ENCODE peak calls at places on chromosomes 11 and 22, in ten cellular contexts. S, X, Q, H, U, B, P, A, R and V are unnamed samples.
A peak's percentile ranks its signal among the peaks of the same experiment; 100 is the strongest.

GRCh38 chr11:18191376-18191775 is 18.7 kb downstream of the MRGPRX4 start:
- DNase-seq in S (peak; percentile 20), X (no peak), Q (no peak), H (no peak), U (no peak), B (no peak), P (no peak), A (no peak), R (no peak), V (no peak)

GRCh38 chr11:92443109-92443508 is 218.5 kb downstream of the FAT3 start:
- DNase-seq in S (no peak), X (no peak), Q (no peak), H (no peak), U (no peak), B (no peak), P (no peak), A (no peak), R (no peak), V (no peak)

GRCh38 chr22:26890870-26891269 is 233.5 kb downstream of the MIAT start:
- DNase-seq in S (peak; percentile 31), X (no peak), Q (peak; percentile 29), H (no peak), U (no peak), B (no peak), P (no peak), A (no peak), R (no peak), V (no peak)

GRCh38 chr11:20353829-20354434 is 9.6 kb upstream of the HTATIP2 start:
- DNase-seq in S (peak; percentile 75), X (no peak), Q (peak; percentile 72), H (no peak), U (no peak), B (no peak), P (peak; percentile 29), A (peak; percentile 45), R (no peak), V (peak; percentile 53)

GRCh38 chr11:94060401-94060800 is 39.2 kb downstream of the HEPHL1 start:
- DNase-seq in S (no peak), X (no peak), Q (no peak), H (no peak), U (peak; percentile 90), B (no peak), P (no peak), A (peak; percentile 12), R (no peak), V (no peak)

GRCh38 chr11:70790671-70791300 is 392.5 kb downstream of the CTTN start:
- DNase-seq in S (peak; percentile 38), X (no peak), Q (peak; percentile 66), H (no peak), U (no peak), B (no peak), P (no peak), A (no peak), R (no peak), V (no peak)

GRCh38 chr11:44308923-44309482 is 936 bp downstream of the ALX4 start:
- DNase-seq in S (peak; percentile 73), X (no peak), Q (no peak), H (no peak), U (no peak), B (no peak), P (no peak), A (no peak), R (no peak), V (no peak)

GRCh38 chr11:111735262-111736116 is 30.7 kb downstream of the PPP2R1B start:
- DNase-seq in S (no peak), X (no peak), Q (no peak), H (peak; percentile 96), U (peak; percentile 98), B (no peak), P (peak; percentile 91), A (peak; percentile 97), R (peak; percentile 94), V (no peak)

GRCh38 chr11:29914203-29914930 is 102.5 kb downstream of the KCNA4 start:
- DNase-seq in S (no peak), X (no peak), Q (no peak), H (no peak), U (peak; percentile 69), B (no peak), P (peak; percentile 35), A (no peak), R (no peak), V (no peak)

GRCh38 chr11:32448232-32448631 is 12.9 kb upstream of the WT1 start:
- DNase-seq in S (peak; percentile 74), X (no peak), Q (peak; percentile 79), H (peak; percentile 6), U (no peak), B (no peak), P (no peak), A (peak; percentile 70), R (no peak), V (peak; percentile 23)

GRCh38 chr11:27458182-27458581 is 14.4 kb downstream of the LGR4 start:
- DNase-seq in S (no peak), X (no peak), Q (no peak), H (no peak), U (no peak), B (no peak), P (no peak), A (no peak), R (no peak), V (no peak)

GRCh38 chr11:58807358-58807757 is 37.1 kb downstream of the GLYATL2 start:
- DNase-seq in S (no peak), X (no peak), Q (no peak), H (no peak), U (no peak), B (no peak), P (no peak), A (no peak), R (no peak), V (no peak)

GRCh38 chr11:115921540-115921939 is 417.3 kb upstream of the CADM1 start:
- DNase-seq in S (no peak), X (no peak), Q (no peak), H (no peak), U (no peak), B (no peak), P (no peak), A (no peak), R (no peak), V (no peak)

GRCh38 chr11:59769086-59769485 is 13.9 kb downstream of the STX3 start:
- DNase-seq in S (no peak), X (no peak), Q (no peak), H (no peak), U (no peak), B (no peak), P (no peak), A (peak; percentile 6), R (no peak), V (no peak)

GRCh38 chr11:117915219-117915618 is 14.0 kb downstream of the TMPRSS13 start:
- DNase-seq in S (peak; percentile 29), X (peak; percentile 78), Q (no peak), H (no peak), U (no peak), B (no peak), P (no peak), A (no peak), R (no peak), V (no peak)

GRCh38 chr11:87368151-87368550 is 330.4 kb downstream of the TMEM135 start:
- DNase-seq in S (no peak), X (no peak), Q (no peak), H (no peak), U (peak; percentile 7), B (no peak), P (no peak), A (no peak), R (no peak), V (peak; percentile 7)

GRCh38 chr11:14768789-14769188 is 123.2 kb downstream of the CYP2R1 start:
- DNase-seq in S (no peak), X (no peak), Q (no peak), H (no peak), U (no peak), B (no peak), P (no peak), A (no peak), R (no peak), V (no peak)

DNA sequence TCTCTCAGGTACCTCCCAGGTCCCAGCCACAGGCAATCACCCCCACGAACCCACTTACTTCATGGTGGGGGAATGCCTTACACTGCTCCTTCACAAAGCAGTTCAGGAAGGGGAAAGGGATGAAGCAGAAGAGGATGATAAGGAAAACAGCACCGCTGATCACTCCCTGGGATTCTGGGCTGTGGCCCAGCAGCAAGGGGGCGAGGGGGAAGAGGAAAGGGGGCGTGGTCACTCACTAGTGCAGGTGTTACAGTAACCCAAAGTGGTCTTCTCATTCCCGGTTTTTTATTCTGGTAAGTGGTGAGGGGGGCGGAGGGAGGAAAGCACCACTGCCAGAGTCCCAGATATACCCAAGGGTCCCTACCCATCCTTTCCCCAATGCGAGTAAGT is 698 bp downstream of the DPAGT1 start:
- DNase-seq in S (peak; percentile 48), X (peak; percentile 21), Q (peak; percentile 68), H (no peak), U (no peak), B (no peak), P (no peak), A (no peak), R (no peak), V (no peak)
- TF ChIP-seq CTCF in S (no peak), X (no peak), Q (no peak), H (no peak), U (no peak), B (no peak), P (no peak), A (no peak), R (no peak), V (no peak)

DNA sequence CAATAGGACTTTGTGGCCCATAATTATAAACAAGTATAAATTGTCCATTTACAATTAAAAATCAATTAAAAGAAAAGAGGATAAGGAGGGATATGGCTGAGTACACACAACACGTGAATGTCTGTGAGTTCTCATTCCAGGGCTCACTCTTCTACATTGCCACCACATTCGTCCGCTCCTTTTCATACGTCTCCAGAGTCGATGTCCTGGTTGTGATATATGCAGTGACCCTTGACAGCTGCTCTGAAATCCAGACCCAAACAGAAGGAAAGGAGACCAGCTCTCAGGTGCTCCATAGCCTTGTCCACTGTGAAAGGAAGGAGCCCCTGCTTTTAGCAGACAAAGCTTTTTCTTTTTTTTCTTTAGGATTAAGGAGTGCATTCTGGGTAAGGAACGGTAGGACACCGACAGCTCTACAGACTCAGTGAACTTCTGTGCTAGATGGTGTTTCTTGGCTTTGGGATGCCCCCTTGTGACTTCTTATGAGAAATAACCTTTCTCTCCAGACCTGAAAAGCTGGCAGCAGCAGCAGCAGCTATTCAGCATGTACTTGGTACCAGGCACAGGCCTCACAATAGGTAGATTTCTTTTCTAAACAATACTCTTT is 19.7 kb upstream of the DNAJB13 start:
- DNase-seq in S (peak; percentile 86), X (no peak), Q (peak; percentile 90), H (peak; percentile 58), U (peak; percentile 54), B (no peak), P (peak; percentile 59), A (peak; percentile 81), R (no peak), V (peak; percentile 31)
- TF ChIP-seq CTCF in S (peak; percentile 65), X (peak; percentile 79), Q (peak; percentile 69), H (peak; percentile 46), U (peak; percentile 71), B (no peak), P (peak; percentile 61), A (peak; percentile 62), R (peak; percentile 20), V (peak; percentile 21)

GRCh38 chr22:47247609-47248240 is 485.3 kb downstream of the TBC1D22A start:
- DNase-seq in S (no peak), X (no peak), Q (no peak), H (no peak), U (no peak), B (peak; percentile 6), P (no peak), A (no peak), R (no peak), V (no peak)
- TF ChIP-seq CTCF in S (no peak), X (no peak), Q (no peak), H (no peak), U (no peak), B (no peak), P (no peak), A (no peak), R (no peak), V (no peak)

GRCh38 chr11:74123008-74123448 is 47.8 kb downstream of the C2CD3 start:
- DNase-seq in S (no peak), X (no peak), Q (peak; percentile 28), H (no peak), U (no peak), B (no peak), P (peak; percentile 18), A (no peak), R (no peak), V (no peak)
- TF ChIP-seq CTCF in S (no peak), X (peak; percentile 21), Q (no peak), H (no peak), U (peak; percentile 10), B (no peak), P (peak; percentile 19), A (no peak), R (no peak), V (no peak)